ENCODE peak calls at places on chromosome 11, in ten cellular contexts. O, C, Z, V, B, R, W, X, J and P are unnamed samples.

GRCh38 chr11:62543680-62544444 is 2.7 kb downstream of the AHNAK start:
- DNase-seq in J (no peak), C (no peak), W (no peak), V (no peak), O (no peak), R (no peak), X (no peak), B (no peak), Z (no peak), P (no peak)

GRCh38 chr11:13667245-13667644 is 1.2 kb upstream of the FAR1 start:
- DNase-seq in O (peak), J (no peak), R (no peak), X (no peak), C (no peak), V (no peak), B (no peak), Z (no peak), W (peak), P (no peak)

GRCh38 chr11:121586727-121587126 is 134.0 kb upstream of the SORL1-AS1 start:
- DNase-seq in W (no peak), C (no peak), Z (no peak), R (no peak), J (no peak), O (no peak), V (no peak), X (no peak), B (no peak), P (no peak)

GRCh38 chr11:20161230-20161918 is 1.1 kb upstream of the DBX1 start:
- DNase-seq in B (no peak), W (no peak), O (no peak), R (no peak), X (no peak), J (no peak), Z (no peak), C (no peak), V (no peak), P (no peak)

GRCh38 chr11:209275-210121 is 2.0 kb downstream of the RIC8A start:
- DNase-seq in C (no peak), W (no peak), V (no peak), Z (no peak), O (no peak), X (no peak), J (no peak), R (no peak), B (no peak), P (no peak)

GRCh38 chr11:1234054-1234720 is 11.3 kb downstream of the MUC5B start:
- DNase-seq in O (no peak), V (no peak), C (no peak), Z (no peak), W (no peak), R (no peak), J (no peak), X (no peak), B (no peak), P (no peak)

GRCh38 chr11:82315093-82315492 is 418.6 kb downstream of the FAM181B start:
- DNase-seq in V (peak), B (no peak), X (no peak), W (no peak), Z (peak), J (no peak), C (peak), R (no peak), O (no peak), P (no peak)

GRCh38 chr11:124109377-124109776 is 5.9 kb upstream of the VWA5A start:
- DNase-seq in R (no peak), V (no peak), X (no peak), W (no peak), O (no peak), J (no peak), B (no peak), Z (no peak), C (no peak), P (no peak)

GRCh38 chr11:25163421-25163820 is 666.6 kb downstream of the LUZP2 start:
- DNase-seq in Z (no peak), C (no peak), V (no peak), X (no peak), R (no peak), B (no peak), O (peak), J (no peak), W (no peak), P (no peak)

GRCh38 chr11:106828576-106828975 is 189.7 kb downstream of the GUCY1A2 start:
- DNase-seq in O (no peak), W (no peak), C (no peak), V (no peak), B (no peak), X (no peak), Z (no peak), R (no peak), J (no peak), P (no peak)

GRCh38 chr11:119109843-119110242 is 2.7 kb downstream of the C2CD2L start:
- DNase-seq in J (no peak), V (no peak), C (no peak), W (no peak), Z (no peak), O (no peak), B (no peak), X (no peak), R (no peak), P (no peak)

GRCh38 chr11:98630736-98631135 is 390.0 kb upstream of the CNTN5 start:
- DNase-seq in C (no peak), B (no peak), W (no peak), R (no peak), X (no peak), V (peak), Z (no peak), O (no peak), J (no peak), P (no peak)

GRCh38 chr11:17934194-17934593 is 78.7 kb downstream of the SERGEF start:
- DNase-seq in V (no peak), Z (no peak), X (no peak), W (no peak), J (no peak), R (no peak), B (no peak), C (no peak), O (no peak), P (no peak)